ENCODE peak calls at places on chromosomes 11 and 22, in ten cellular contexts. One of them, this sample, is unnamed.

GRCh38 chr11:111938687-111939160 is 1.6 kb downstream of the DIXDC1 start:
- DNase-seq in stimulated activated CD4-positive, alpha-beta T cell treated with anti-CD3 and anti-CD28 coated beads, Interleukin-4, amount 100 ng/mL, for 24 hours: peak; percentile 61
- DNase-seq in glutamatergic neuron: no peak
- DNase-seq in cardiac fibroblast: peak; percentile 40
- DNase-seq in cardiac septum: no peak
- DNase-seq in A673: peak; percentile 35
- DNase-seq in Caki2: peak; percentile 50
- DNase-seq in NCI-H774: no peak
- DNase-seq in iris pigment epithelial cell: peak; percentile 71
- DNase-seq in SW 1271: no peak
- DNase-seq in this sample: peak; percentile 37

GRCh38 chr11:131816046-131816445 is 445.6 kb downstream of the NTM start:
- DNase-seq in glutamatergic neuron: no peak
- DNase-seq in iris pigment epithelial cell: peak; percentile 61
- DNase-seq in SW 1271: no peak
- DNase-seq in NCI-H774: no peak
- DNase-seq in cardiac fibroblast: no peak
- DNase-seq in stimulated activated CD4-positive, alpha-beta T cell treated with anti-CD3 and anti-CD28 coated beads, Interleukin-4, amount 100 ng/mL, for 24 hours: no peak
- DNase-seq in cardiac septum: no peak
- DNase-seq in Caki2: no peak
- DNase-seq in A673: no peak
- DNase-seq in this sample: peak; percentile 4

GRCh38 chr11:123616505-123617198 is 37.8 kb downstream of the SCN3B start:
- DNase-seq in Caki2: no peak
- DNase-seq in cardiac fibroblast: peak; percentile 92
- DNase-seq in glutamatergic neuron: no peak
- DNase-seq in A673: peak; percentile 25
- DNase-seq in stimulated activated CD4-positive, alpha-beta T cell treated with anti-CD3 and anti-CD28 coated beads, Interleukin-4, amount 100 ng/mL, for 24 hours: no peak
- DNase-seq in NCI-H774: no peak
- DNase-seq in cardiac septum: peak; percentile 86
- DNase-seq in SW 1271: no peak
- DNase-seq in iris pigment epithelial cell: peak; percentile 42
- DNase-seq in this sample: peak; percentile 91

GRCh38 chr11:12160231-12160630 is 49.8 kb downstream of the MICAL2 start:
- DNase-seq in iris pigment epithelial cell: no peak
- DNase-seq in NCI-H774: no peak
- DNase-seq in glutamatergic neuron: no peak
- DNase-seq in Caki2: no peak
- DNase-seq in cardiac fibroblast: no peak
- DNase-seq in A673: no peak
- DNase-seq in SW 1271: no peak
- DNase-seq in cardiac septum: no peak
- DNase-seq in stimulated activated CD4-positive, alpha-beta T cell treated with anti-CD3 and anti-CD28 coated beads, Interleukin-4, amount 100 ng/mL, for 24 hours: no peak
- DNase-seq in this sample: no peak

GRCh38 chr22:43867839-43868652 is 5.7 kb upstream of the SULT4A1 start:
- DNase-seq in cardiac septum: peak; percentile 75
- DNase-seq in glutamatergic neuron: no peak
- DNase-seq in NCI-H774: no peak
- DNase-seq in SW 1271: no peak
- DNase-seq in A673: peak; percentile 70
- DNase-seq in stimulated activated CD4-positive, alpha-beta T cell treated with anti-CD3 and anti-CD28 coated beads, Interleukin-4, amount 100 ng/mL, for 24 hours: no peak
- DNase-seq in cardiac fibroblast: peak; percentile 57
- DNase-seq in Caki2: peak; percentile 54
- DNase-seq in iris pigment epithelial cell: peak; percentile 45
- DNase-seq in this sample: peak; percentile 76

GRCh38 chr22:45644714-45645113 is 26.9 kb upstream of the ATXN10 start:
- DNase-seq in stimulated activated CD4-positive, alpha-beta T cell treated with anti-CD3 and anti-CD28 coated beads, Interleukin-4, amount 100 ng/mL, for 24 hours: no peak
- DNase-seq in A673: no peak
- DNase-seq in cardiac fibroblast: no peak
- DNase-seq in SW 1271: no peak
- DNase-seq in cardiac septum: no peak
- DNase-seq in glutamatergic neuron: no peak
- DNase-seq in NCI-H774: no peak
- DNase-seq in iris pigment epithelial cell: no peak
- DNase-seq in Caki2: no peak
- DNase-seq in this sample: no peak

GRCh38 chr11:85750646-85751045 is 60.3 kb downstream of the SYTL2 start:
- DNase-seq in stimulated activated CD4-positive, alpha-beta T cell treated with anti-CD3 and anti-CD28 coated beads, Interleukin-4, amount 100 ng/mL, for 24 hours: no peak
- DNase-seq in SW 1271: no peak
- DNase-seq in iris pigment epithelial cell: no peak
- DNase-seq in A673: no peak
- DNase-seq in cardiac fibroblast: no peak
- DNase-seq in glutamatergic neuron: no peak
- DNase-seq in cardiac septum: no peak
- DNase-seq in Caki2: no peak
- DNase-seq in NCI-H774: no peak
- DNase-seq in this sample: no peak

GRCh38 chr11:119896387-119897045 is 167.5 kb upstream of the NECTIN1 start:
- DNase-seq in A673: no peak
- DNase-seq in NCI-H774: no peak
- DNase-seq in stimulated activated CD4-positive, alpha-beta T cell treated with anti-CD3 and anti-CD28 coated beads, Interleukin-4, amount 100 ng/mL, for 24 hours: no peak
- DNase-seq in SW 1271: no peak
- DNase-seq in iris pigment epithelial cell: no peak
- DNase-seq in cardiac fibroblast: no peak
- DNase-seq in cardiac septum: no peak
- DNase-seq in glutamatergic neuron: no peak
- DNase-seq in Caki2: no peak
- DNase-seq in this sample: no peak

GRCh38 chr22:49099496-49100124 is 728.1 kb downstream of the BRD1 start:
- DNase-seq in iris pigment epithelial cell: no peak
- DNase-seq in cardiac septum: no peak
- DNase-seq in SW 1271: no peak
- DNase-seq in NCI-H774: no peak
- DNase-seq in Caki2: peak; percentile 89
- DNase-seq in glutamatergic neuron: no peak
- DNase-seq in stimulated activated CD4-positive, alpha-beta T cell treated with anti-CD3 and anti-CD28 coated beads, Interleukin-4, amount 100 ng/mL, for 24 hours: no peak
- DNase-seq in A673: peak; percentile 49
- DNase-seq in cardiac fibroblast: no peak
- DNase-seq in this sample: no peak

GRCh38 chr22:27801197-27801615 is 350 bp downstream of the MN1 start:
- DNase-seq in Caki2: peak; percentile 60
- DNase-seq in NCI-H774: no peak
- DNase-seq in SW 1271: no peak
- DNase-seq in stimulated activated CD4-positive, alpha-beta T cell treated with anti-CD3 and anti-CD28 coated beads, Interleukin-4, amount 100 ng/mL, for 24 hours: peak; percentile 14
- DNase-seq in glutamatergic neuron: peak; percentile 61
- DNase-seq in cardiac fibroblast: peak; percentile 54
- DNase-seq in A673: peak; percentile 64
- DNase-seq in iris pigment epithelial cell: peak; percentile 67
- DNase-seq in cardiac septum: no peak
- DNase-seq in this sample: no peak

GRCh38 chr11:115672999-115673411 is 168.8 kb upstream of the CADM1 start:
- DNase-seq in NCI-H774: no peak
- DNase-seq in cardiac septum: no peak
- DNase-seq in stimulated activated CD4-positive, alpha-beta T cell treated with anti-CD3 and anti-CD28 coated beads, Interleukin-4, amount 100 ng/mL, for 24 hours: no peak
- DNase-seq in cardiac fibroblast: peak; percentile 42
- DNase-seq in Caki2: no peak
- DNase-seq in glutamatergic neuron: no peak
- DNase-seq in A673: no peak
- DNase-seq in SW 1271: no peak
- DNase-seq in iris pigment epithelial cell: peak; percentile 15
- DNase-seq in this sample: no peak

GRCh38 chr11:78199015-78199652 is 10.4 kb downstream of the USP35 start:
- DNase-seq in NCI-H774: no peak
- DNase-seq in cardiac septum: no peak
- DNase-seq in iris pigment epithelial cell: no peak
- DNase-seq in Caki2: no peak
- DNase-seq in A673: no peak
- DNase-seq in cardiac fibroblast: no peak
- DNase-seq in stimulated activated CD4-positive, alpha-beta T cell treated with anti-CD3 and anti-CD28 coated beads, Interleukin-4, amount 100 ng/mL, for 24 hours: no peak
- DNase-seq in glutamatergic neuron: no peak
- DNase-seq in SW 1271: no peak
- DNase-seq in this sample: no peak

GRCh38 chr11:87013852-87014251 is 23.9 kb upstream of the TMEM135 start:
- DNase-seq in iris pigment epithelial cell: no peak
- DNase-seq in NCI-H774: no peak
- DNase-seq in glutamatergic neuron: no peak
- DNase-seq in A673: no peak
- DNase-seq in SW 1271: no peak
- DNase-seq in stimulated activated CD4-positive, alpha-beta T cell treated with anti-CD3 and anti-CD28 coated beads, Interleukin-4, amount 100 ng/mL, for 24 hours: no peak
- DNase-seq in cardiac septum: no peak
- DNase-seq in Caki2: no peak
- DNase-seq in cardiac fibroblast: peak; percentile 69
- DNase-seq in this sample: peak; percentile 89

GRCh38 chr11:84173078-84173477 is 886.9 kb upstream of the CCDC90B start:
- DNase-seq in iris pigment epithelial cell: no peak
- DNase-seq in NCI-H774: no peak
- DNase-seq in cardiac septum: no peak
- DNase-seq in SW 1271: no peak
- DNase-seq in stimulated activated CD4-positive, alpha-beta T cell treated with anti-CD3 and anti-CD28 coated beads, Interleukin-4, amount 100 ng/mL, for 24 hours: no peak
- DNase-seq in cardiac fibroblast: no peak
- DNase-seq in Caki2: no peak
- DNase-seq in A673: no peak
- DNase-seq in glutamatergic neuron: no peak
- DNase-seq in this sample: no peak

GRCh38 chr22:49215840-49216239 is 611.8 kb downstream of the BRD1 start:
- DNase-seq in cardiac septum: no peak
- DNase-seq in glutamatergic neuron: no peak
- DNase-seq in SW 1271: no peak
- DNase-seq in A673: no peak
- DNase-seq in NCI-H774: no peak
- DNase-seq in Caki2: no peak
- DNase-seq in stimulated activated CD4-positive, alpha-beta T cell treated with anti-CD3 and anti-CD28 coated beads, Interleukin-4, amount 100 ng/mL, for 24 hours: no peak
- DNase-seq in iris pigment epithelial cell: no peak
- DNase-seq in cardiac fibroblast: no peak
- DNase-seq in this sample: no peak

GRCh38 chr11:83051760-83052671 is 19.7 kb downstream of the RAB30 start:
- DNase-seq in cardiac septum: no peak
- DNase-seq in A673: no peak
- DNase-seq in Caki2: no peak
- DNase-seq in stimulated activated CD4-positive, alpha-beta T cell treated with anti-CD3 and anti-CD28 coated beads, Interleukin-4, amount 100 ng/mL, for 24 hours: no peak
- DNase-seq in iris pigment epithelial cell: peak; percentile 97
- DNase-seq in glutamatergic neuron: no peak
- DNase-seq in SW 1271: no peak
- DNase-seq in cardiac fibroblast: peak; percentile 95
- DNase-seq in NCI-H774: no peak
- DNase-seq in this sample: peak; percentile 99